ENCODE peak calls at places on chromosomes 4 and X, in nine cellular contexts. N is NB4, Y is IMR-90, K is AG09309, Q is colonic mucosa, M is GM06990, S is AG10803, W is kidney, X is neural progenitor cell. L is an unnamed sample.

GRCh38 chr4:41178372-41179085 is 35.8 kb downstream of the APBB2 start:
- DNase-seq in M (no peak), S (peak; percentile 89), N (no peak), W (no peak), Q (no peak), X (no peak), Y (peak; percentile 93), K (peak; percentile 79), L (no peak)

GRCh38 chr4:74364649-74365491 is at the start of gene EREG:
- DNase-seq in W (peak; percentile 78), X (peak; percentile 70), S (peak; percentile 29), M (peak; percentile 7), Q (peak; percentile 42), K (no peak), N (no peak), Y (peak; percentile 62), L (peak; percentile 45)

GRCh38 chrX:55919367-55920221 is 202.0 kb downstream of the RRAGB start:
- DNase-seq in Y (no peak), K (no peak), S (no peak), M (peak; percentile 82), X (no peak), W (peak; percentile 35), Q (no peak), N (no peak), L (no peak)

GRCh38 chr4:127400736-127401346 is 231.9 kb upstream of the INTU start:
- DNase-seq in Q (peak; percentile 56), M (peak; percentile 7), X (peak; percentile 70), N (peak; percentile 71), Y (peak; percentile 83), W (no peak), S (peak; percentile 84), K (peak; percentile 51), L (peak; percentile 57)

GRCh38 chr4:87093443-87094123 is 126.8 kb downstream of the KLHL8 start:
- DNase-seq in Q (peak; percentile 48), M (peak; percentile 31), X (peak; percentile 77), Y (peak; percentile 72), S (peak; percentile 42), N (peak; percentile 71), W (no peak), K (no peak), L (peak; percentile 45)

GRCh38 chrX:48558270-48558669 is 16.0 kb upstream of the RBM3 start:
- DNase-seq in Q (no peak), Y (peak; percentile 87), N (no peak), X (no peak), W (no peak), M (no peak), K (peak; percentile 45), S (peak; percentile 76), L (no peak)

GRCh38 chr4:152727784-152728183 is 48.0 kb upstream of the TMEM154 start:
- DNase-seq in M (no peak), Q (no peak), W (no peak), S (no peak), Y (no peak), N (peak; percentile 84), K (no peak), X (no peak), L (no peak)

GRCh38 chr4:152534541-152535231 is 1.2 kb downstream of the FBXW7 start:
- DNase-seq in M (peak; percentile 54), X (peak; percentile 61), S (peak; percentile 12), Q (peak; percentile 54), W (peak; percentile 88), K (no peak), N (peak; percentile 73), Y (no peak), L (peak; percentile 15)

GRCh38 chr4:150379454-150379853 is 202.5 kb upstream of the MAB21L2 start:
- DNase-seq in S (no peak), Y (peak; percentile 64), M (no peak), K (no peak), X (no peak), Q (no peak), N (no peak), W (no peak), L (no peak)

GRCh38 chrX:105260291-105261043 is 40.0 kb upstream of the TEX13A start:
- DNase-seq in N (no peak), X (no peak), M (no peak), S (no peak), W (no peak), Y (no peak), Q (no peak), K (no peak), L (no peak)

GRCh38 chr4:168488800-168489404 is 8.0 kb upstream of the PALLD start:
- DNase-seq in Y (no peak), W (no peak), Q (no peak), M (no peak), N (no peak), K (no peak), X (no peak), S (no peak), L (no peak)

GRCh38 chrX:108299101-108299591 is 139.1 kb downstream of the COL4A6 start:
- DNase-seq in Y (peak; percentile 46), X (peak; percentile 2), Q (no peak), W (no peak), K (no peak), S (no peak), N (no peak), M (peak; percentile 6), L (no peak)

GRCh38 chrX:108298165-108298602 is 140.0 kb downstream of the COL4A6 start:
- DNase-seq in W (peak; percentile 60), M (peak; percentile 2), X (no peak), K (no peak), Y (no peak), N (no peak), Q (no peak), S (no peak), L (no peak)

GRCh38 chrX:108299704-108300103 is 138.5 kb downstream of the COL4A6 start:
- DNase-seq in W (no peak), S (no peak), Q (no peak), X (no peak), K (no peak), N (no peak), M (no peak), Y (no peak), L (no peak)

GRCh38 chrX:108292053-108292452 is 146.2 kb downstream of the COL4A6 start:
- DNase-seq in Q (no peak), W (no peak), X (no peak), N (no peak), S (no peak), K (no peak), M (no peak), Y (no peak), L (no peak)

GRCh38 chrX:108297290-108297689 is 140.9 kb downstream of the COL4A6 start:
- DNase-seq in N (no peak), Q (no peak), M (no peak), K (no peak), X (no peak), W (no peak), S (no peak), Y (no peak), L (no peak)
- TF ChIP-seq CTCF in N (no peak), Q (no peak), M (no peak), K (peak; percentile 11), X (no peak), W (no peak), S (no peak), Y (peak; percentile 5), L (no peak)

DNA sequence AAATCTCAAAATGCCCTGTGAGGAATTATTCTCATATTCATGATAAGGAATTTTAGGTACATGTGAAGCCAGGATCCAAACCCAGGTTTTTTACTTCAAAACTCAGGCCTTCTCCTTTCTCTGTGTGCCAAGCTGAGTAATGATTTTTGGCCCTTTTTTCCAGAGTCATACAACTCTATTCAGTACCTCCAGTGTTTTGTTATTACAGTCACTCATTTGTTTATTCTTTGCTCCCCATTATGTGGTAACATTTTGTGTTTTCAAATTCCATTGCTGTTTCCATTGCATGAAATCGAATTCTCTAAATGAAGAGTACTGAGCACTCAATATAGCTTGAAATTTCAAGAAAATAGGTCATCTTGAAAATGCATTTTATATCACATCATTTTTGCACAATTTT is 315.4 kb downstream of the NR3C2 start:
- DNase-seq in S (peak; percentile 13), W (no peak), Y (peak; percentile 57), N (no peak), M (no peak), K (no peak), X (no peak), Q (no peak), L (no peak)
- TF ChIP-seq CTCF in S (no peak), W (no peak), Y (no peak), N (no peak), M (no peak), K (no peak), X (no peak), Q (no peak), L (no peak)

GRCh38 chrX:109382332-109382731 is 99.6 kb downstream of the GUCY2F start:
- DNase-seq in X (no peak), W (no peak), M (no peak), K (no peak), Q (no peak), Y (no peak), S (no peak), N (no peak), L (no peak)

GRCh38 chrX:109390556-109390955 is 91.3 kb downstream of the GUCY2F start:
- DNase-seq in W (no peak), M (no peak), X (no peak), N (no peak), S (no peak), K (no peak), Q (no peak), Y (no peak), L (no peak)

GRCh38 chrX:109389917-109390316 is 92.0 kb downstream of the GUCY2F start:
- DNase-seq in N (no peak), S (no peak), Y (no peak), X (no peak), Q (no peak), K (no peak), W (no peak), M (no peak), L (no peak)

DNA sequence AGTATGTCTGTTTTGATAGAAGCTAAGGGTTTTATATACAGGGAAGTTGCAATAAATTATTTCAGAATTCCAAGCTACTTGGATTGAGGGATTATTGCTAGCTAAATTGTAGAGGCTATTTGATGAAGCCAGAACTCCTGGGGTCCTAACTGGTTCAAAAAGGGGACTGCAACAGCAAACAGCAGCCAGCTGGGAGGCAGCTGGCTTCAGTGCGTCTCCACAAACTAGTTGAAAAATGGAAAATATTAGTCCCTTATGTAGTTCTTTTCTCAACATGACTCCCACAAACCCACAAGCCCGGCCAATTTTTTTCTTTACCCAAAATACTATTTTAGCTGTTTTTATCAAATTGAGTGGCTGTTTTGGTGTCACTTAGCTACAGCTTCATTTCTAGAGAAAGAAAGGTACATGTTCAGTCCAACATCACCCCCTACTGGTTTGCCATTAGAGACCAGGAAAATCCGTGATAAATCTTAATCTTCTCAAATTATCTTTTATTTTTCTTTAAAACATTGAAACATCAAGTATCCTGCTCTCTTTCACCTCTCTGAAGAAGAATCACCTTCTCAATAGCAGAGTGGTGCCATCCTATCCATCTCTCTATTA is 97.2 kb downstream of the GUCY2F start:
- DNase-seq in W (no peak), Q (no peak), K (no peak), Y (peak; percentile 10), X (peak; percentile 71), N (peak; percentile 37), S (peak; percentile 21), M (peak; percentile 9), L (peak; percentile 32)
- TF ChIP-seq CTCF in W (peak; percentile 11), Q (no peak), K (peak; percentile 37), Y (peak; percentile 44), X (peak; percentile 82), N (peak; percentile 31), S (peak; percentile 51), M (peak; percentile 42), L (peak; percentile 87)

DNA sequence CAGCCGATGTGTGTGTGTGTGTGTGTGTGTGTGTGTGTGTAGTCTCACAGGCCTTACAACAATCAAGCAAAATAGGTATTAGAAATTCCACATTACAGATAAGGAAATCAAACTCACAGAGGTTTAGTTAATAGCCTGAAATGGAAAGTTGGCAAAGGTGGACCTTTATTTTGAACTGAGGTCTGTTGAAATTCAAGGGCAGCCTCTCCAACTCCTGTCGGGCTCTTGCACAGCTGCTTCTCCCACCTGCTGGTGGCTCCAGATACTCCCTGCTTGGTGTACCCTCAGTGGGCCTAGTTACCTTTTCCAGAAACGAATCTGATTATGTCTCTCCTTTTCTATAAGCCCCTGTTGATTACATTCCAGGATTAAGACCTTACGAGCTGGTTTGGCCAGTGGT is 195.9 kb downstream of the MGST2 start:
- DNase-seq in S (no peak), Y (no peak), X (no peak), M (no peak), W (no peak), K (no peak), N (no peak), Q (no peak), L (no peak)
- TF ChIP-seq CTCF in S (no peak), Y (no peak), X (no peak), M (no peak), W (no peak), K (no peak), N (no peak), Q (no peak), L (no peak)